ENCODE peak calls at places on chromosomes 4 and X, in five cellular contexts. One of them, this sample, is unnamed.

GRCh38 chr4:7806080-7806630 is 133.5 kb downstream of the AFAP1 start:
- DNase-seq in RPMI7951: no peak
- DNase-seq in effector memory CD8-positive, alpha-beta T cell: no peak
- DNase-seq in neural crest cell: peak
- DNase-seq in MM.1S: no peak
- DNase-seq in this sample: no peak

GRCh38 chrX:131747173-131747572 is 203.3 kb downstream of the OR13H1 start:
- DNase-seq in RPMI7951: peak
- DNase-seq in effector memory CD8-positive, alpha-beta T cell: no peak
- DNase-seq in neural crest cell: no peak
- DNase-seq in MM.1S: peak
- DNase-seq in this sample: no peak

GRCh38 chr4:165129924-165130323 is 17.3 kb upstream of the TMEM192 start:
- DNase-seq in RPMI7951: no peak
- DNase-seq in effector memory CD8-positive, alpha-beta T cell: no peak
- DNase-seq in neural crest cell: no peak
- DNase-seq in MM.1S: no peak
- DNase-seq in this sample: no peak

GRCh38 chrX:48540015-48540350 is 469 bp downstream of the TBC1D25 start:
- DNase-seq in RPMI7951: peak
- DNase-seq in effector memory CD8-positive, alpha-beta T cell: peak
- DNase-seq in neural crest cell: no peak
- DNase-seq in MM.1S: peak
- DNase-seq in this sample: no peak

GRCh38 chr4:98284640-98285046 is 23.5 kb downstream of the RAP1GDS1 start:
- DNase-seq in RPMI7951: peak
- DNase-seq in effector memory CD8-positive, alpha-beta T cell: no peak
- DNase-seq in neural crest cell: no peak
- DNase-seq in MM.1S: no peak
- DNase-seq in this sample: no peak

GRCh38 chrX:153726286-153727107 is 1.8 kb downstream of the ABCD1 start:
- DNase-seq in RPMI7951: peak
- DNase-seq in effector memory CD8-positive, alpha-beta T cell: peak
- DNase-seq in neural crest cell: peak
- DNase-seq in MM.1S: peak
- DNase-seq in this sample: peak

GRCh38 chr4:184205243-184205642 is 12.4 kb downstream of the ENPP6 start:
- DNase-seq in RPMI7951: no peak
- DNase-seq in effector memory CD8-positive, alpha-beta T cell: no peak
- DNase-seq in neural crest cell: no peak
- DNase-seq in MM.1S: no peak
- DNase-seq in this sample: no peak

GRCh38 chrX:70054391-70054790 is 4.7 kb upstream of the AWAT2 start:
- DNase-seq in RPMI7951: no peak
- DNase-seq in effector memory CD8-positive, alpha-beta T cell: no peak
- DNase-seq in neural crest cell: no peak
- DNase-seq in MM.1S: no peak
- DNase-seq in this sample: no peak

GRCh38 chr4:145736241-145736831 is 56.4 kb downstream of the C4orf51 start:
- DNase-seq in RPMI7951: peak
- DNase-seq in effector memory CD8-positive, alpha-beta T cell: no peak
- DNase-seq in neural crest cell: no peak
- DNase-seq in MM.1S: no peak
- DNase-seq in this sample: no peak

GRCh38 chr4:105361021-105361420 is 112.8 kb downstream of the PPA2 start:
- DNase-seq in RPMI7951: no peak
- DNase-seq in effector memory CD8-positive, alpha-beta T cell: no peak
- DNase-seq in neural crest cell: no peak
- DNase-seq in MM.1S: no peak
- DNase-seq in this sample: no peak

GRCh38 chr4:39706829-39707511 is 9.0 kb downstream of the UBE2K start:
- DNase-seq in RPMI7951: peak
- DNase-seq in effector memory CD8-positive, alpha-beta T cell: no peak
- DNase-seq in neural crest cell: no peak
- DNase-seq in MM.1S: no peak
- DNase-seq in this sample: no peak

GRCh38 chrX:49172280-49172780 is 632 bp downstream of the PLP2 start:
- DNase-seq in RPMI7951: peak
- DNase-seq in effector memory CD8-positive, alpha-beta T cell: peak
- DNase-seq in neural crest cell: no peak
- DNase-seq in MM.1S: peak
- DNase-seq in this sample: no peak

GRCh38 chr4:52837716-52838558 is 24.2 kb upstream of the RASL11B start:
- DNase-seq in RPMI7951: peak
- DNase-seq in effector memory CD8-positive, alpha-beta T cell: no peak
- DNase-seq in neural crest cell: no peak
- DNase-seq in MM.1S: no peak
- DNase-seq in this sample: no peak

GRCh38 chrX:78111140-78111931 is 7.3 kb downstream of the PGK1 start:
- DNase-seq in RPMI7951: peak
- DNase-seq in effector memory CD8-positive, alpha-beta T cell: no peak
- DNase-seq in neural crest cell: no peak
- DNase-seq in MM.1S: no peak
- DNase-seq in this sample: no peak

This sample was measured in chondrocyte.